ENCODE peak calls at places on chromosome 7, in eight cellular contexts. O, Q, N, L, S, Y, X and F are unnamed samples.

GRCh38 chr7:101161692-101162461 is 3.5 kb downstream of the VGF start:
- DNase-seq in X (no peak), N (no peak), Q (no peak), Y (peak), L (no peak), S (no peak), O (no peak), F (no peak)

GRCh38 chr7:16345979-16346958 is 75.1 kb downstream of the CRPPA start:
- DNase-seq in N (no peak), Y (peak), S (peak), L (peak), O (no peak), X (no peak), Q (no peak), F (no peak)

GRCh38 chr7:129952164-129952652 is 552 bp downstream of the UBE2H start:
- DNase-seq in N (peak), Y (peak), O (no peak), Q (peak), L (no peak), X (peak), S (no peak), F (no peak)

GRCh38 chr7:106126170-106126938 is 14.2 kb upstream of the SYPL1 start:
- DNase-seq in Q (no peak), Y (no peak), O (no peak), X (peak), N (no peak), L (peak), S (no peak), F (peak)

GRCh38 chr7:43625977-43626376 is 43.1 kb downstream of the STK17A start:
- DNase-seq in Q (no peak), N (no peak), O (no peak), Y (no peak), L (no peak), S (no peak), X (no peak), F (no peak)

GRCh38 chr7:26198133-26198780 is 2.3 kb downstream of the HNRNPA2B1 start:
- DNase-seq in N (no peak), O (no peak), Q (no peak), L (no peak), X (no peak), S (no peak), Y (peak), F (no peak)

GRCh38 chr7:106047146-106047545 is 65.0 kb downstream of the SYPL1 start:
- DNase-seq in L (no peak), N (no peak), S (no peak), Y (no peak), Q (no peak), O (no peak), X (no peak), F (no peak)

GRCh38 chr7:45886931-45887667 is 1.2 kb upstream of the IGFBP1 start:
- DNase-seq in Y (no peak), L (no peak), X (no peak), N (no peak), O (no peak), S (no peak), Q (no peak), F (no peak)

GRCh38 chr7:20350518-20350951 is 19.8 kb downstream of the ITGB8 start:
- DNase-seq in Y (peak), L (no peak), S (no peak), X (peak), Q (peak), N (no peak), O (no peak), F (no peak)

GRCh38 chr7:148588168-148588890 is 2.2 kb upstream of the C7orf33 start:
- DNase-seq in O (no peak), L (no peak), Y (no peak), S (no peak), X (no peak), N (no peak), Q (no peak), F (no peak)

GRCh38 chr7:107728276-107728675 is 15.7 kb upstream of the CBLL1 start:
- DNase-seq in L (no peak), S (no peak), Y (no peak), X (no peak), O (no peak), Q (no peak), N (no peak), F (no peak)

GRCh38 chr7:43669286-43670081 is 59.8 kb downstream of the COA1 start:
- DNase-seq in S (no peak), N (no peak), Y (peak), X (peak), L (no peak), O (peak), Q (no peak), F (no peak)

GRCh38 chr7:50976064-50976463 is 193.4 kb upstream of the GRB10 start:
- DNase-seq in Q (no peak), S (no peak), L (no peak), X (no peak), O (no peak), Y (no peak), N (no peak), F (no peak)

GRCh38 chr7:33044986-33045385 is 17.6 kb downstream of the NT5C3A start:
- DNase-seq in X (no peak), Q (no peak), N (no peak), Y (no peak), L (no peak), O (no peak), S (no peak), F (no peak)

GRCh38 chr7:28793383-28793782 is 164.7 kb downstream of the TRIL start:
- DNase-seq in O (no peak), N (no peak), Q (no peak), L (no peak), S (no peak), Y (no peak), X (no peak), F (peak)

GRCh38 chr7:19079066-19079465 is 38.4 kb downstream of the TWIST1 start:
- DNase-seq in X (no peak), Q (no peak), L (peak), S (peak), N (no peak), Y (no peak), O (no peak), F (no peak)

GRCh38 chr7:23462846-23463245 is 7.4 kb downstream of the IGF2BP3 start:
- DNase-seq in X (no peak), Q (no peak), N (no peak), L (no peak), Y (peak), O (no peak), S (no peak), F (no peak)

GRCh38 chr7:153948055-153948454 is 104.1 kb upstream of the DPP6 start:
- DNase-seq in Y (no peak), L (no peak), S (no peak), Q (no peak), O (no peak), X (no peak), N (no peak), F (no peak)

GRCh38 chr7:152602962-152603361 is 73.0 kb downstream of the XRCC2 start:
- DNase-seq in X (no peak), L (no peak), S (no peak), O (no peak), N (no peak), Q (no peak), Y (no peak), F (no peak)

DNA sequence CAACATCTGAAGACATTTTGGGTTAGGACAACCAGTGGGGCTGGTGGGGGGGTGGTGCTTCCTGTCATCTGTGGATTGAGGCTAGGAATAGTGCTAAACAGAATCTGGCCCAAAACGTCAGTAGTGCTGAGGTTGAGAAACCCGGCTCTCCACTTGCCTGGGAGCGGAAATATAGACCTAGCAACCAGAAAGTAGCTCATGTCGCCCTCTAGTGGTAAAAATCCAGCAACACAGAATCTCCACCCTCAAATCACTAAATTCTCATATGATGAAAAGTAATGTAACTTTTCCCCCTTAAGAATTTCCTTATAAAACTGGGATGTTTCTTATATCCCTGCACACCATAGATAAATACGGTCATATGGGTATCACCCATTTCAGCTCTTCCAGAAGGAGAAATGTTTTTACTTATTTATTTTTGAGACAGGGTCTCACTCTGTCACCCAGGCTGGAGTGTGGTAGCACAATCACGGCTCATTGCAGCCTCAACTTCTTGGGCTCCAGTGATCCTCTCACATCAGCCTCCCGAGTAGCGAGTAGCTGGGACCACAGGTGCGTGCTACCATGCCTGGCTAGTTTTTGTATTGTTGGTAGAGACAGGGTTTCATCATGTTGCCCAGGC is 34.4 kb downstream of the ZC3HAV1 start:
- DNase-seq in Y (peak), Q (peak), X (peak), O (peak), N (peak), L (peak), S (peak), F (no peak)
- TF ChIP-seq POLR2AphosphoS5 in Y (no peak), Q (no peak), X (no peak), O (no peak), N (no peak), L (no peak), S (no peak), F (no peak)

DNA sequence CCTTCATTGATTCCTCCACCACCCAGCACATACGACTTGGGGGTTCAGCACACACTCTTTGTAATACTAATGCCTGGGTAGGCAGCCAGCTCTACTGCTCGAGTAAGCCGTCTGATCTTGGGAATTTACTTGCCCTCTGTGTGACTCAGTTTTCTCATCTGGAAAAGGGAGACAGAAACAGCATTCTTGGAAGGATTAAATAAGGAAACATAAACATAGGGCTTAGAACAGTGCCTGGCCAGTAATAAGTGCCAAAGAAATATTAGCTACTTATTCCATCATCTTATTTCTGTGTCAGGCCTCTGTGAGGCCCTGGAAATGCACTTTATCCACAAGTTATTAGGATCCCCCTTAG is 130.1 kb downstream of the TNS3 start:
- DNase-seq in X (no peak), L (no peak), Y (no peak), N (no peak), S (no peak), Q (no peak), O (no peak), F (no peak)
- TF ChIP-seq POLR2AphosphoS5 in X (no peak), L (peak), Y (no peak), N (no peak), S (no peak), Q (no peak), O (no peak), F (no peak)

DNA sequence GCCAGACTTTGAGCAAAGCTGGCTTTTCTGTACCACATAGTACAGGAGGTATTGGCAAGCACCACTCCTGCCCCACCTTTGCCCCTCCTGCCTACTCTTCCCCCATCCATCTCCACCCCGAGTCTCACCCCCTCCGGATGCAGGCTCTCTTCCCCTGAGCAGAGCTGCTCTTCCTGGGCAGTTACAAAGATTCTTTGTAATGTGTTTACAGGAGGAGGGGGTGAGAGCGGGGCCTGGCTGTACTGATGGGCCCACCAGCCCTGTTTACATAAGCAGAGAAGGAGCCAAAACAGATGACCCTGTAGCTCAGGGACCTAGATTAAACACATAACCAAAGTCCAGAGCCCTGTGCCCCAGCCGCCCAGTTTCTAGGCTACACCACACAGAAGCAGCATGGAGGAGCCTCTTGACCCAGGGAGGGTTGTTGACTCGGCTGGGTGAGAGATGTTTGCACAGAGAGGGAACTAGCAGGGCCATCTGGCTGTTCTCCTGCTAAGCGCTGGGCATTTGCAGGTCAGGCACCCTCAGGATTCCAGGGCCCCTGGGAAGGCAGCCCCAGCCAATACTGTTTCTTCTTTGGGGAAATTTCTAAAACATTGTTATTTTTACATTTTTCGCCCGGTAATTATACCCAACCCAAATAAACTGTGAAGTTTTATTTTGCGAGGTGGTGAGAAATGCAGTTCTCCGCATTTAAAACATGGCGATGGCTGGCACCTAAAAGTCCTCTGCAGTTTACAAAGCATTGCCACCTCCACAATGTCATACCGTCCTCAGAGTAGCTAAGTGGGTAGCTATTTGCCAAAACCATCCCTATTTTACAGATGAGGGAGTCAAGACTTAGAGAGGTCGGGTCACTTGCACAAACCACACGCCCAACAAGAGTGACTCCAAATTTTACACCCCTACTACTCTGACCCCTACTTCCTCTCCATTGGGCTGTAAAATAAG is 11.4 kb upstream of the ZKSCAN1 start:
- DNase-seq in X (peak), N (no peak), S (no peak), Y (peak), L (no peak), Q (peak), O (no peak), F (peak)
- TF ChIP-seq POLR2AphosphoS5 in X (no peak), N (no peak), S (no peak), Y (no peak), L (no peak), Q (no peak), O (no peak), F (no peak)

GRCh38 chr7:12921751-12922345 is 234.4 kb downstream of the ARL4A start:
- DNase-seq in Q (no peak), Y (no peak), S (no peak), N (no peak), O (no peak), L (no peak), X (peak), F (no peak)

GRCh38 chr7:12913002-12913401 is 225.6 kb downstream of the ARL4A start:
- DNase-seq in S (no peak), Y (no peak), X (no peak), L (no peak), Q (no peak), O (no peak), N (no peak), F (no peak)

GRCh38 chr7:12917801-12918200 is 230.4 kb downstream of the ARL4A start:
- DNase-seq in Q (no peak), X (no peak), S (no peak), O (no peak), Y (no peak), N (no peak), L (no peak), F (no peak)
- TF ChIP-seq POLR2AphosphoS5 in Q (no peak), X (no peak), S (no peak), O (no peak), Y (no peak), N (no peak), L (no peak), F (no peak)

GRCh38 chr7:83267141-83267631 is 104.5 kb upstream of the PCLO start:
- DNase-seq in X (no peak), L (no peak), O (no peak), S (no peak), Q (no peak), N (no peak), Y (peak), F (no peak)
- TF ChIP-seq POLR2AphosphoS5 in X (no peak), L (no peak), O (no peak), S (no peak), Q (no peak), N (no peak), Y (no peak), F (no peak)